ENCODE peak calls at places on chromosomes 1 and 21, in eight cellular contexts. R is activated gamma-delta T cell, J is fibroblast of lung, E is Right ventricle myocardium superior, N is AG08395, A is OCI-LY7, C is sigmoid colon, M is HuH-7.5. B is an unnamed sample.

GRCh38 chr21:45323487-45324380 is 36.0 kb upstream of the POFUT2 start:
- DNase-seq in E (peak), N (no peak), R (no peak), J (no peak), C (peak), M (no peak), A (no peak), B (no peak)

GRCh38 chr1:4108741-4109625 is 208.9 kb upstream of the C1orf174 start:
- DNase-seq in R (no peak), E (no peak), M (no peak), C (peak), J (no peak), N (no peak), A (no peak), B (no peak)

GRCh38 chr1:201546093-201546492 is 7.2 kb downstream of the NAV1 start:
- DNase-seq in A (no peak), E (no peak), N (no peak), M (peak), J (no peak), R (no peak), C (no peak), B (no peak)

GRCh38 chr1:8083739-8084484 is 57.8 kb upstream of the ERRFI1 start:
- DNase-seq in C (no peak), E (no peak), A (no peak), M (no peak), J (peak), N (no peak), R (no peak), B (no peak)

GRCh38 chr1:155226910-155227260 is 18.4 kb downstream of the MTX1 start:
- DNase-seq in N (peak), A (peak), E (peak), M (peak), C (no peak), J (peak), R (no peak), B (peak)

GRCh38 chr1:109628540-109629321 is 9.1 kb downstream of the AMPD2 start:
- DNase-seq in M (no peak), C (no peak), E (no peak), A (no peak), N (no peak), J (peak), R (no peak), B (no peak)

GRCh38 chr1:227899141-227899819 is 48.5 kb downstream of the WNT9A start:
- DNase-seq in C (peak), J (no peak), A (no peak), E (peak), R (no peak), M (no peak), N (no peak), B (peak)

GRCh38 chr1:110292327-110292741 is 46.8 kb upstream of the RBM15 start:
- DNase-seq in E (no peak), A (no peak), M (no peak), R (no peak), N (peak), J (peak), C (no peak), B (no peak)

GRCh38 chr1:92465256-92465647 is 21.5 kb downstream of the GFI1 start:
- DNase-seq in A (no peak), M (no peak), C (no peak), E (no peak), N (no peak), J (no peak), R (no peak), B (no peak)

GRCh38 chr1:153404768-153405167 is 11.6 kb upstream of the S100A7A start:
- DNase-seq in E (peak), N (no peak), M (no peak), C (no peak), J (no peak), R (no peak), A (peak), B (peak)

GRCh38 chr21:24225432-24225831 is 1381.8 kb downstream of the MRPL39 start:
- DNase-seq in M (no peak), J (peak), C (no peak), A (no peak), E (no peak), N (no peak), R (no peak), B (no peak)

GRCh38 chr1:196997428-196997827 is 20.1 kb downstream of the CFHR5 start:
- DNase-seq in J (peak), A (no peak), R (no peak), E (no peak), N (peak), C (no peak), M (no peak), B (no peak)

GRCh38 chr1:50308883-50309282 is 114.4 kb downstream of the DMRTA2 start:
- DNase-seq in N (peak), J (peak), A (peak), R (no peak), C (no peak), M (peak), E (no peak), B (peak)

GRCh38 chr21:35652196-35652595 is 408.1 kb downstream of the SETD4 start:
- DNase-seq in M (no peak), E (no peak), N (no peak), C (no peak), J (no peak), A (no peak), R (no peak), B (no peak)

GRCh38 chr21:26597981-26598380 is 24.9 kb upstream of the CYYR1 start:
- DNase-seq in E (no peak), N (no peak), C (no peak), R (no peak), A (no peak), M (no peak), J (no peak), B (no peak)

B was measured in activated CD8-positive, alpha-beta T cell treated with anti-CD3 and anti-CD28 coated beads for 36 hours.